ENCODE peak calls at places on chromosomes 12 and 14, in eight cellular contexts. B is D341Med, J is NCI-H69, R is B cell, D is SJSA1, W is NCI-H1105 treated with DMSO at 0.1 percent for 48 hours, T is EH, P is HFFc6. M is an unnamed sample.

GRCh38 chr12:29726321-29726692 is 57.4 kb downstream of the TMTC1 start:
- DNase-seq in B (no peak), P (no peak), R (no peak), T (no peak), D (no peak), W (peak), J (peak), M (no peak)

GRCh38 chr14:77458249-77458950 is 507 bp downstream of the AHSA1 start:
- DNase-seq in P (peak), W (peak), J (peak), D (peak), B (peak), R (peak), T (peak), M (peak)

GRCh38 chr12:88743946-88744685 is 163.8 kb upstream of the KITLG start:
- DNase-seq in B (no peak), D (no peak), W (no peak), R (no peak), T (peak), P (peak), J (no peak), M (no peak)

GRCh38 chr14:28751467-28752058 is 15.0 kb upstream of the FOXG1 start:
- DNase-seq in D (no peak), J (peak), B (peak), R (no peak), T (peak), P (peak), W (peak), M (peak)

GRCh38 chr12:110680032-110680431 is 8.9 kb downstream of the HVCN1 start:
- DNase-seq in P (no peak), R (no peak), D (no peak), T (no peak), B (peak), W (no peak), J (no peak), M (no peak)

GRCh38 chr12:90061834-90062233 is 353.2 kb upstream of the ATP2B1 start:
- DNase-seq in B (no peak), J (no peak), W (no peak), P (no peak), T (peak), D (no peak), R (no peak), M (no peak)

GRCh38 chr12:27453462-27453861 is 6.9 kb downstream of the SMCO2 start:
- DNase-seq in D (no peak), B (no peak), W (no peak), J (no peak), R (no peak), T (no peak), P (no peak), M (no peak)

GRCh38 chr14:90419200-90419599 is 22.4 kb downstream of the CALM1 start:
- DNase-seq in B (no peak), D (peak), R (no peak), W (peak), J (peak), T (peak), P (peak), M (no peak)

GRCh38 chr12:94811611-94812010 is 161.3 kb upstream of the TMCC3 start:
- DNase-seq in P (no peak), R (no peak), D (no peak), J (no peak), T (no peak), B (no peak), W (no peak), M (no peak)

GRCh38 chr14:41187868-41188267 is 418.8 kb upstream of the LRFN5 start:
- DNase-seq in W (no peak), P (no peak), T (no peak), D (no peak), B (no peak), R (no peak), J (no peak), M (no peak)

GRCh38 chr12:102757154-102757873 is 159.7 kb downstream of the PAH start:
- DNase-seq in J (no peak), D (no peak), P (no peak), W (no peak), T (peak), B (no peak), R (no peak), M (no peak)

GRCh38 chr14:52553671-52554575 is 1.3 kb downstream of the GPR137C start:
- DNase-seq in B (peak), D (peak), W (peak), T (peak), R (peak), J (peak), P (peak), M (peak)